ENCODE peak calls at places on chromosome 6, in five cellular contexts. One of them, this sample, is unnamed.

GRCh38 chr6:125792172-125792571 is 1.4 kb downstream of the NCOA7 start:
- DNase-seq in astrocyte of the spinal cord: no peak
- DNase-seq in transverse colon: no peak
- DNase-seq in HT1080: no peak
- DNase-seq in effector memory CD8-positive, alpha-beta T cell: no peak
- DNase-seq in this sample: no peak

GRCh38 chr6:26215200-26216014 is 128.2 kb downstream of the HFE start:
- DNase-seq in astrocyte of the spinal cord: peak; percentile 43
- DNase-seq in transverse colon: no peak
- DNase-seq in HT1080: peak; percentile 42
- DNase-seq in effector memory CD8-positive, alpha-beta T cell: no peak
- DNase-seq in this sample: peak; percentile 44

GRCh38 chr6:6856538-6857523 is 250.9 kb upstream of the RREB1 start:
- DNase-seq in astrocyte of the spinal cord: no peak
- DNase-seq in transverse colon: peak; percentile 79
- DNase-seq in HT1080: peak; percentile 13
- DNase-seq in effector memory CD8-positive, alpha-beta T cell: no peak
- DNase-seq in this sample: no peak

GRCh38 chr6:136643850-136644596 is 93.8 kb upstream of the MAP7 start:
- DNase-seq in astrocyte of the spinal cord: peak; percentile 87
- DNase-seq in transverse colon: peak; percentile 93
- DNase-seq in HT1080: peak; percentile 77
- DNase-seq in effector memory CD8-positive, alpha-beta T cell: peak; percentile 75
- DNase-seq in this sample: peak; percentile 65

GRCh38 chr6:167849846-167850459 is 23.2 kb downstream of the AFDN start:
- DNase-seq in astrocyte of the spinal cord: no peak
- DNase-seq in transverse colon: no peak
- DNase-seq in HT1080: peak; percentile 70
- DNase-seq in effector memory CD8-positive, alpha-beta T cell: no peak
- DNase-seq in this sample: no peak

GRCh38 chr6:87241304-87241703 is 81.1 kb upstream of the SMIM8 start:
- DNase-seq in astrocyte of the spinal cord: no peak
- DNase-seq in transverse colon: no peak
- DNase-seq in HT1080: peak; percentile 3
- DNase-seq in effector memory CD8-positive, alpha-beta T cell: no peak
- DNase-seq in this sample: no peak

GRCh38 chr6:104700371-104701185 is 159.1 kb downstream of the HACE1 start:
- DNase-seq in astrocyte of the spinal cord: no peak
- DNase-seq in transverse colon: no peak
- DNase-seq in HT1080: no peak
- DNase-seq in effector memory CD8-positive, alpha-beta T cell: no peak
- DNase-seq in this sample: no peak

GRCh38 chr6:45502446-45502845 is 124.7 kb upstream of the SUPT3H start:
- DNase-seq in astrocyte of the spinal cord: no peak
- DNase-seq in transverse colon: no peak
- DNase-seq in HT1080: no peak
- DNase-seq in effector memory CD8-positive, alpha-beta T cell: no peak
- DNase-seq in this sample: no peak

GRCh38 chr6:169190970-169191369 is 62.7 kb downstream of the THBS2 start:
- DNase-seq in astrocyte of the spinal cord: no peak
- DNase-seq in transverse colon: no peak
- DNase-seq in HT1080: no peak
- DNase-seq in effector memory CD8-positive, alpha-beta T cell: no peak
- DNase-seq in this sample: no peak

GRCh38 chr6:33702345-33702977 is 9.0 kb downstream of the UQCC2 start:
- DNase-seq in astrocyte of the spinal cord: peak; percentile 59
- DNase-seq in transverse colon: peak; percentile 43
- DNase-seq in HT1080: peak; percentile 64
- DNase-seq in effector memory CD8-positive, alpha-beta T cell: peak; percentile 12
- DNase-seq in this sample: no peak

GRCh38 chr6:168056892-168057527 is 22.0 kb downstream of the FRMD1 start:
- DNase-seq in astrocyte of the spinal cord: no peak
- DNase-seq in transverse colon: no peak
- DNase-seq in HT1080: no peak
- DNase-seq in effector memory CD8-positive, alpha-beta T cell: no peak
- DNase-seq in this sample: no peak

GRCh38 chr6:145948328-145948727 is 15.8 kb downstream of the SHPRH start:
- DNase-seq in astrocyte of the spinal cord: peak; percentile 25
- DNase-seq in transverse colon: no peak
- DNase-seq in HT1080: no peak
- DNase-seq in effector memory CD8-positive, alpha-beta T cell: no peak
- DNase-seq in this sample: no peak

GRCh38 chr6:160088069-160088773 is 33.4 kb upstream of the SLC22A1 start:
- DNase-seq in astrocyte of the spinal cord: peak; percentile 79
- DNase-seq in transverse colon: peak; percentile 74
- DNase-seq in HT1080: peak; percentile 68
- DNase-seq in effector memory CD8-positive, alpha-beta T cell: no peak
- DNase-seq in this sample: no peak

GRCh38 chr6:23086100-23086499 is 516.7 kb downstream of the HDGFL1 start:
- DNase-seq in astrocyte of the spinal cord: no peak
- DNase-seq in transverse colon: no peak
- DNase-seq in HT1080: no peak
- DNase-seq in effector memory CD8-positive, alpha-beta T cell: no peak
- DNase-seq in this sample: no peak

GRCh38 chr6:9064156-9064555 is 628.8 kb upstream of the SLC35B3 start:
- DNase-seq in astrocyte of the spinal cord: no peak
- DNase-seq in transverse colon: no peak
- DNase-seq in HT1080: no peak
- DNase-seq in effector memory CD8-positive, alpha-beta T cell: no peak
- DNase-seq in this sample: no peak

GRCh38 chr6:1613631-1614447 is 4.1 kb downstream of the FOXC1 start:
- DNase-seq in astrocyte of the spinal cord: no peak
- DNase-seq in transverse colon: no peak
- DNase-seq in HT1080: peak; percentile 54
- DNase-seq in effector memory CD8-positive, alpha-beta T cell: no peak
- DNase-seq in this sample: no peak

GRCh38 chr6:99609839-99610489 is 3.3 kb downstream of the PRDM13 start:
- DNase-seq in astrocyte of the spinal cord: no peak
- DNase-seq in transverse colon: no peak
- DNase-seq in HT1080: no peak
- DNase-seq in effector memory CD8-positive, alpha-beta T cell: no peak
- DNase-seq in this sample: no peak

GRCh38 chr6:167697316-167697715 is 129.4 kb upstream of the AFDN start:
- DNase-seq in astrocyte of the spinal cord: peak; percentile 17
- DNase-seq in transverse colon: no peak
- DNase-seq in HT1080: no peak
- DNase-seq in effector memory CD8-positive, alpha-beta T cell: no peak
- DNase-seq in this sample: no peak

GRCh38 chr6:156832166-156832743 is 55.1 kb downstream of the ARID1B start:
- DNase-seq in astrocyte of the spinal cord: peak; percentile 67
- DNase-seq in transverse colon: no peak
- DNase-seq in HT1080: no peak
- DNase-seq in effector memory CD8-positive, alpha-beta T cell: no peak
- DNase-seq in this sample: no peak

GRCh38 chr6:7414811-7415210 is 25.2 kb downstream of the RIOK1 start:
- DNase-seq in astrocyte of the spinal cord: no peak
- DNase-seq in transverse colon: no peak
- DNase-seq in HT1080: no peak
- DNase-seq in effector memory CD8-positive, alpha-beta T cell: no peak
- DNase-seq in this sample: no peak

GRCh38 chr6:134065706-134066105 is 13.3 kb upstream of the SLC2A12 start:
- DNase-seq in astrocyte of the spinal cord: no peak
- DNase-seq in transverse colon: no peak
- DNase-seq in HT1080: no peak
- DNase-seq in effector memory CD8-positive, alpha-beta T cell: no peak
- DNase-seq in this sample: no peak

GRCh38 chr6:75204222-75204958 is 1.5 kb downstream of the COL12A1 start:
- DNase-seq in astrocyte of the spinal cord: peak; percentile 95
- DNase-seq in transverse colon: peak; percentile 72
- DNase-seq in HT1080: peak; percentile 78
- DNase-seq in effector memory CD8-positive, alpha-beta T cell: no peak
- DNase-seq in this sample: no peak

GRCh38 chr6:31896856-31897611 is 464 bp downstream of the EHMT2 start:
- DNase-seq in astrocyte of the spinal cord: no peak
- DNase-seq in transverse colon: no peak
- DNase-seq in HT1080: no peak
- DNase-seq in effector memory CD8-positive, alpha-beta T cell: no peak
- DNase-seq in this sample: no peak

GRCh38 chr6:36413489-36414153 is 26.2 kb upstream of the ETV7 start:
- DNase-seq in astrocyte of the spinal cord: no peak
- DNase-seq in transverse colon: no peak
- DNase-seq in HT1080: no peak
- DNase-seq in effector memory CD8-positive, alpha-beta T cell: no peak
- DNase-seq in this sample: no peak

GRCh38 chr6:107230024-107230423 is 114.7 kb upstream of the BEND3 start:
- DNase-seq in astrocyte of the spinal cord: no peak
- DNase-seq in transverse colon: no peak
- DNase-seq in HT1080: no peak
- DNase-seq in effector memory CD8-positive, alpha-beta T cell: no peak
- DNase-seq in this sample: no peak

GRCh38 chr6:169978615-169979161 is 227.3 kb downstream of the ERMARD start:
- DNase-seq in astrocyte of the spinal cord: no peak
- DNase-seq in transverse colon: no peak
- DNase-seq in HT1080: no peak
- DNase-seq in effector memory CD8-positive, alpha-beta T cell: no peak
- DNase-seq in this sample: no peak

GRCh38 chr6:169604076-169604475 is 97.8 kb downstream of the WDR27 start:
- DNase-seq in astrocyte of the spinal cord: no peak
- DNase-seq in transverse colon: no peak
- DNase-seq in HT1080: no peak
- DNase-seq in effector memory CD8-positive, alpha-beta T cell: no peak
- DNase-seq in this sample: no peak

GRCh38 chr6:77633471-77633870 is 19.4 kb upstream of the MEI4 start:
- DNase-seq in astrocyte of the spinal cord: peak; percentile 60
- DNase-seq in transverse colon: no peak
- DNase-seq in HT1080: no peak
- DNase-seq in effector memory CD8-positive, alpha-beta T cell: no peak
- DNase-seq in this sample: no peak

GRCh38 chr6:45075246-45075645 is 252.9 kb upstream of the RUNX2 start:
- DNase-seq in astrocyte of the spinal cord: peak; percentile 96
- DNase-seq in transverse colon: no peak
- DNase-seq in HT1080: peak; percentile 79
- DNase-seq in effector memory CD8-positive, alpha-beta T cell: no peak
- DNase-seq in this sample: no peak

GRCh38 chr6:155188707-155189496 is 74.9 kb upstream of the CLDN20 start:
- DNase-seq in astrocyte of the spinal cord: peak; percentile 97
- DNase-seq in transverse colon: no peak
- DNase-seq in HT1080: peak; percentile 95
- DNase-seq in effector memory CD8-positive, alpha-beta T cell: no peak
- DNase-seq in this sample: no peak

GRCh38 chr6:135025775-135026174 is 28.8 kb downstream of the HBS1L start:
- DNase-seq in astrocyte of the spinal cord: no peak
- DNase-seq in transverse colon: no peak
- DNase-seq in HT1080: no peak
- DNase-seq in effector memory CD8-positive, alpha-beta T cell: no peak
- DNase-seq in this sample: no peak

GRCh38 chr6:7261030-7261841 is 51.8 kb downstream of the SSR1 start:
- DNase-seq in astrocyte of the spinal cord: peak; percentile 86
- DNase-seq in transverse colon: peak; percentile 86
- DNase-seq in HT1080: peak; percentile 91
- DNase-seq in effector memory CD8-positive, alpha-beta T cell: no peak
- DNase-seq in this sample: no peak

GRCh38 chr6:30091577-30092381 is 16.2 kb upstream of the RNF39 start:
- DNase-seq in astrocyte of the spinal cord: peak; percentile 23
- DNase-seq in transverse colon: peak; percentile 64
- DNase-seq in HT1080: peak; percentile 64
- DNase-seq in effector memory CD8-positive, alpha-beta T cell: no peak
- DNase-seq in this sample: no peak

GRCh38 chr6:27892596-27893058 is 19.6 kb downstream of the OR2B2 start:
- DNase-seq in astrocyte of the spinal cord: no peak
- DNase-seq in transverse colon: no peak
- DNase-seq in HT1080: no peak
- DNase-seq in effector memory CD8-positive, alpha-beta T cell: no peak
- DNase-seq in this sample: no peak

GRCh38 chr6:43183441-43183840 is 1.4 kb downstream of the CUL9 start:
- DNase-seq in astrocyte of the spinal cord: no peak
- DNase-seq in transverse colon: no peak
- DNase-seq in HT1080: no peak
- DNase-seq in effector memory CD8-positive, alpha-beta T cell: no peak
- DNase-seq in this sample: no peak

This sample was measured in immature natural killer cell.